ENCODE peak calls at places on chromosomes 2 and 18, in four cellular contexts. M is K562, L is HepG2, R is H1. A is an unnamed sample.

GRCh38 chr2:232335859-232336215 is 42.7 kb upstream of the ALPP start:
- DNase-seq in M (no peak), L (no peak), R (no peak), A (no peak)

GRCh38 chr18:64713284-64713683 is 564.4 kb upstream of the LINC00305 start:
- DNase-seq in M (no peak), L (no peak), R (no peak), A (no peak)

GRCh38 chr2:8662239-8662879 is 19.5 kb upstream of the ID2 start:
- DNase-seq in M (peak), L (peak), R (no peak), A (peak)

GRCh38 chr2:127829845-127830246 is 18.9 kb upstream of the WDR33 start:
- DNase-seq in M (no peak), L (no peak), R (peak), A (no peak)

GRCh38 chr2:241559489-241560180 is 1.1 kb downstream of the BOK start:
- DNase-seq in M (peak), L (peak), R (no peak), A (no peak)

GRCh38 chr2:207663870-207664545 is 38.8 kb upstream of the METTL21A start:
- DNase-seq in M (no peak), L (no peak), R (no peak), A (no peak)

GRCh38 chr2:121955313-121956211 is 200.1 kb downstream of the TSN start:
- DNase-seq in M (no peak), L (no peak), R (no peak), A (no peak)

GRCh38 chr18:79465392-79465991 is 69.8 kb downstream of the NFATC1 start:
- DNase-seq in M (no peak), L (no peak), R (no peak), A (no peak)

GRCh38 chr2:28958689-28959088 is 22.4 kb upstream of the TOGARAM2 start:
- DNase-seq in M (peak), L (peak), R (no peak), A (peak)

GRCh38 chr2:216777637-216778273 is 82.1 kb downstream of the TNP1 start:
- DNase-seq in M (peak), L (peak), R (peak), A (peak)

GRCh38 chr2:128196026-128196822 is 105.2 kb downstream of the UGGT1 start:
- DNase-seq in M (no peak), L (peak), R (peak), A (no peak)

GRCh38 chr2:20755132-20755800 is 67.6 kb downstream of the LDAH start:
- DNase-seq in M (no peak), L (no peak), R (no peak), A (no peak)

GRCh38 chr18:57455576-57456129 is 20.5 kb downstream of the ONECUT2 start:
- DNase-seq in M (no peak), L (no peak), R (no peak), A (no peak)

GRCh38 chr2:218368621-218369153 is 12.0 kb downstream of the CATIP start:
- DNase-seq in M (peak), L (no peak), R (no peak), A (no peak)

GRCh38 chr18:62717059-62717849 is 1.9 kb downstream of the PHLPP1 start:
- DNase-seq in M (peak), L (peak), R (no peak), A (peak)

GRCh38 chr2:18299423-18300212 is 260.8 kb downstream of the RDH14 start:
- DNase-seq in M (no peak), L (peak), R (peak), A (no peak)

GRCh38 chr2:157557770-157558169 is 70.9 kb downstream of the ACVR1C start:
- DNase-seq in M (no peak), L (no peak), R (no peak), A (no peak)

GRCh38 chr2:211329421-211329820 is 773.0 kb downstream of the CPS1 start:
- DNase-seq in M (no peak), L (no peak), R (no peak), A (no peak)

GRCh38 chr2:70354264-70354949 is 52.5 kb upstream of the FAM136A start:
- DNase-seq in M (no peak), L (no peak), R (no peak), A (no peak)

GRCh38 chr2:106581276-106581675 is 94.1 kb downstream of the CD8B2 start:
- DNase-seq in M (no peak), L (no peak), R (no peak), A (no peak)

GRCh38 chr2:20291106-20291564 is 59.5 kb downstream of the PUM2 start:
- DNase-seq in M (peak), L (peak), R (peak), A (peak)

GRCh38 chr2:99961567-99961913 is 180.8 kb downstream of the AFF3 start:
- DNase-seq in M (no peak), L (no peak), R (no peak), A (no peak)

GRCh38 chr2:99957724-99958123 is 184.7 kb downstream of the AFF3 start:
- DNase-seq in M (no peak), L (no peak), R (no peak), A (no peak)

GRCh38 chr2:99956232-99957030 is 186.0 kb downstream of the AFF3 start:
- DNase-seq in M (no peak), L (no peak), R (no peak), A (no peak)

GRCh38 chr2:99960724-99961566 is 181.4 kb downstream of the AFF3 start:
- DNase-seq in M (no peak), L (no peak), R (no peak), A (no peak)
- TF ChIP-seq SRF in M (no peak), L (no peak), R (no peak), A (no peak)

GRCh38 chr2:213429516-213429915 is 145.3 kb downstream of the SPAG16 start:
- DNase-seq in M (no peak), L (no peak), R (no peak), A (no peak)
- TF ChIP-seq FOSL1 in M (no peak), L (no peak), R (no peak), A (no peak)

DNA sequence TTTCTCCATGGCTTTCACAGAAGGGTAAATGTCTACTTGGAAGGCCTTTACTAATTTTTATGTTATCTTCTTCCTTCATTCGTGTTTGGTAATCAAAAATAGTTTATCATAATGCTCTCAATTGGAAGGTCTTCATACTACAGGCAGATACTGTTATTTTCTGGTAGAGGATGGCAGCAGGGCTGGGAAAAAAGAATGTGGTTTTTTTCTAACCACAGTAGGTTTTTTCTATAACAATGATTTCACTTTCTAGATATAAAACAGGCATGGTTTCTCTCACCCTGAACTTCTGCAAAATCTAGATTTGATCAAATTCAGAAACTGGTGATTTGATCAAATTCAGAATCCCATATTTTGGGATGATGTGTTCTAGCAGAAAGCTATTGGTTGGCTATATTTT is 27.6 kb downstream of the BCL11A start:
- DNase-seq in M (no peak), L (no peak), R (no peak), A (no peak)
- TF ChIP-seq YY1 in M (no peak), L (no peak), R (no peak), A (no peak)

GRCh38 chr2:36611316-36611990 is 13.5 kb upstream of the FEZ2 start:
- DNase-seq in M (no peak), L (no peak), R (no peak), A (no peak)
- TF ChIP-seq SRF in M (no peak), L (no peak), R (no peak), A (no peak)

GRCh38 chr2:57656198-57656597 is 390.4 kb upstream of the VRK2 start:
- DNase-seq in M (no peak), L (no peak), R (no peak), A (no peak)
- TF ChIP-seq FOSL1 in M (no peak), L (no peak), R (no peak), A (no peak)

GRCh38 chr2:149169653-149170052 is 131.2 kb downstream of the LYPD6B start:
- DNase-seq in M (no peak), L (no peak), R (no peak), A (peak)
- TF ChIP-seq YY1 in M (no peak), L (no peak), R (no peak), A (peak)

DNA sequence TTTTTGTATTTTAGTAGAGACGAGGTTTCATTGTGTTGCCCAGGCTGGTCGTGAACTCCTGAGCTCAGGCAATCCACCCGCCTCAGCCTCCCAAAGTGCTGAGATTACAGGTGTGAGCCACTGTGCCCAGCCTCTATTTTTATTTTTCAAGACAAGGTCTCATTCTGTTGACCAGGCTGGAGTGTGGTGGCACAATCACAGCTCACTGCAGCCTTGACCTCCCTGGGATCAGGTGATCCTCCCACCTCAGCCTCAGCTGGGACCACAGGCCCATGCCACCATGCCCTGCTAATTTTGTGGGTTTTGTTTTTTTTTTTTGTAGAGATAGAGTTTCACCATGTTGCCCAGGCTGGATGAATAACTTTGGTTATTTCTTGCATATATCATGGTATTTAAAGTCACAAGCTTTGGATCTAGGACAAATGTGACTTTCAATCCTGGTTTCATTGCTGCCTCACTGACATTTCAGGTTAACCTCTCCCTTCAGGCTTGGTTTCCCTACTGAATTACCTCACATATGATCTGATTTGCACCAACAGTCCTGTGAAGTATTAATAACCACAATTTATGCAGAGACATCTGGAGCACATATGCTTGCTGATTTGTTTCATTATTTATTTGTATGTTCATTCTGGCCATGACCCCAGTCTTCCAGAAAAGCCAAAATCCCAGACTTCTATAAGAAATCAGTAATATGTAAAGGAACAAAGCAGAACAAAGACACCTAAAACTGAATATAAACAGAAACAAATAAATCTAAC is 17.5 kb upstream of the RAB31 start:
- DNase-seq in M (no peak), L (no peak), R (no peak), A (no peak)
- TF ChIP-seq SRF in M (no peak), L (no peak), R (no peak), A (no peak)

GRCh38 chr18:568731-569130 is 11.4 kb upstream of the CETN1 start:
- DNase-seq in M (no peak), L (no peak), R (no peak), A (no peak)
- TF ChIP-seq FOSL1 in M (no peak), L (no peak), R (no peak), A (no peak)

GRCh38 chr2:180017764-180018163 is 10.7 kb upstream of the CWC22 start:
- DNase-seq in M (no peak), L (no peak), R (no peak), A (no peak)
- TF ChIP-seq YY1 in M (no peak), L (no peak), R (no peak), A (no peak)